ENCODE peak calls at places on chromosome 12, in ten cellular contexts. B is adrenal gland, V is tibial nerve, Y is IMR-90, C is H54, F is GM12878, D is uterus, G is A549, L is suprapubic skin, U is body of pancreas. W is an unnamed sample.
A peak's percentile ranks its signal among the peaks of the same experiment; 100 is the strongest.

GRCh38 chr12:52741378-52742195 is 35.6 kb downstream of the KRT76 start:
- DNase-seq in U (peak; percentile 67), C (peak; percentile 37), G (peak; percentile 66), Y (peak; percentile 46), V (no peak), L (no peak), B (no peak), D (no peak), F (no peak), W (no peak)

GRCh38 chr12:32098112-32098511 is 8.5 kb upstream of the BICD1 start:
- DNase-seq in F (no peak), U (no peak), C (no peak), L (no peak), G (no peak), Y (no peak), D (no peak), B (no peak), V (no peak), W (no peak)

GRCh38 chr12:68529466-68529865 is 81.2 kb upstream of the RAP1B start:
- DNase-seq in L (no peak), F (no peak), B (no peak), Y (no peak), D (no peak), V (no peak), G (no peak), U (no peak), C (no peak), W (no peak)

GRCh38 chr12:53196486-53196885 is 10.6 kb downstream of the ITGB7 start:
- DNase-seq in L (peak; percentile 75), G (no peak), Y (no peak), V (no peak), U (no peak), B (no peak), D (no peak), C (no peak), F (no peak), W (no peak)

GRCh38 chr12:107092669-107093546 is 441 bp downstream of the CRY1 start:
- DNase-seq in L (peak; percentile 85), B (peak; percentile 73), D (peak; percentile 47), Y (no peak), V (peak; percentile 19), C (no peak), F (no peak), G (peak; percentile 43), U (peak; percentile 69), W (peak; percentile 73)

GRCh38 chr12:110661337-110661972 is 27.5 kb downstream of the HVCN1 start:
- DNase-seq in D (no peak), F (peak; percentile 92), Y (no peak), C (no peak), G (no peak), B (peak; percentile 56), U (no peak), V (no peak), L (no peak), W (peak; percentile 88)

GRCh38 chr12:70919161-70919560 is 1.4 kb downstream of the PTPRR start:
- DNase-seq in G (no peak), L (no peak), U (no peak), V (no peak), Y (no peak), D (no peak), F (no peak), C (no peak), B (no peak), W (no peak)

GRCh38 chr12:57515934-57516541 is 4.3 kb downstream of the DDIT3 start:
- DNase-seq in B (no peak), V (no peak), F (no peak), Y (peak; percentile 23), C (no peak), L (no peak), D (no peak), U (no peak), G (no peak), W (peak; percentile 8)

GRCh38 chr12:76055393-76055792 is 23.8 kb upstream of the PHLDA1 start:
- DNase-seq in Y (no peak), C (no peak), D (no peak), U (no peak), L (no peak), V (no peak), B (no peak), F (no peak), G (no peak), W (no peak)

GRCh38 chr12:107318804-107319535 is 225.6 kb upstream of the CRY1 start:
- DNase-seq in C (no peak), D (no peak), L (no peak), U (peak; percentile 14), Y (peak; percentile 51), F (no peak), V (no peak), B (no peak), G (peak; percentile 66), W (no peak)

DNA sequence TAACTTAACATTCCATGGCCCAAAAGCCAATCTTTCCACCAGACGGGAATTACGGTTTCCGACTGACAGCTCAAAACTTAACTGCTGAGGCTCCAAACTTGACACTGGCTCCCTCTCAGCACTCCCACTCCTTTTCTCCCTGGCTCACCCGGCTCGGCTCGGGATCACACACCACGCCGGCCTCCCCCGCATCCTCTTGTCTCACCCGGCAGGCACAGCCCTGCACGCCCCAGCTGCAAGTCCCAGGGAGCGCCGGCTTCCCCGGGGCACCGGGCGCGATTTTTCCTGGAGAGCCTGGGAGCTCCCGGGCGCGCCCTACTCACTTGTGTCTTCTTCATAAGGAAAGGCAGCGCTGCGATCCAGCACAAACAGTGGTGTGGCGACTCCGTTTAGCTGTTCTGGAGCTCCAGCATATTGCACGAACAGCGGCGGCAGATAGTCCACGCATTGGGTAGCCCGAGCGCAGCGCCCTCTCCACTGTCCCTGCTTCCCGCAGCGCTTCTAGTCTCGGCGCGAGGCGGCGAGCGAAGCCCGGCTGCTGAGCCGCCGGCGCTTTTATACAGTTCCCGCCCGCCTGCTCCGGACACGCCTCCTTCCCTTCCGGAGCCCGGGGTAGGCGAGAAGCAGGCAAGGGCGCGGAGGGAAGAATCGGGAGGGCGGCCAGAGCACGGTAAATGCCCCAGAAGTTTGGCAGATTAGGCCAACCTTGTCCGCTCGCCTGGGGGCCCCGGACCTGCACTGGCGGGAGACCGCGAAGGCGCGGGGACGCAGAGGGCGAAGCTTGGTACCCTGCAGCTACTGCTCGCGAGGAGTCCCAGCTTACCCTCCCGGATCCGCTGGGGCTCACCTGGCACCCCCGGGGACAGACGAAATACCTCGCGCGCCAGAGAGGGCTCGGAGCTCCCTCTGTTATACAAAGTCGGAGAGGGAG is at the start of gene KITLG:
- DNase-seq in Y (peak; percentile 87), V (peak; percentile 72), D (peak; percentile 82), B (peak; percentile 87), F (no peak), U (peak; percentile 88), L (peak; percentile 90), G (peak; percentile 84), C (peak; percentile 68), W (peak; percentile 91)
- TF ChIP-seq POLR2A in Y (peak; percentile 98), V (peak; percentile 18), D (peak; percentile 30), B (peak; percentile 32), F (no peak), U (peak; percentile 90), L (no peak), G (peak; percentile 95), C (peak; percentile 98), W (peak; percentile 68)

DNA sequence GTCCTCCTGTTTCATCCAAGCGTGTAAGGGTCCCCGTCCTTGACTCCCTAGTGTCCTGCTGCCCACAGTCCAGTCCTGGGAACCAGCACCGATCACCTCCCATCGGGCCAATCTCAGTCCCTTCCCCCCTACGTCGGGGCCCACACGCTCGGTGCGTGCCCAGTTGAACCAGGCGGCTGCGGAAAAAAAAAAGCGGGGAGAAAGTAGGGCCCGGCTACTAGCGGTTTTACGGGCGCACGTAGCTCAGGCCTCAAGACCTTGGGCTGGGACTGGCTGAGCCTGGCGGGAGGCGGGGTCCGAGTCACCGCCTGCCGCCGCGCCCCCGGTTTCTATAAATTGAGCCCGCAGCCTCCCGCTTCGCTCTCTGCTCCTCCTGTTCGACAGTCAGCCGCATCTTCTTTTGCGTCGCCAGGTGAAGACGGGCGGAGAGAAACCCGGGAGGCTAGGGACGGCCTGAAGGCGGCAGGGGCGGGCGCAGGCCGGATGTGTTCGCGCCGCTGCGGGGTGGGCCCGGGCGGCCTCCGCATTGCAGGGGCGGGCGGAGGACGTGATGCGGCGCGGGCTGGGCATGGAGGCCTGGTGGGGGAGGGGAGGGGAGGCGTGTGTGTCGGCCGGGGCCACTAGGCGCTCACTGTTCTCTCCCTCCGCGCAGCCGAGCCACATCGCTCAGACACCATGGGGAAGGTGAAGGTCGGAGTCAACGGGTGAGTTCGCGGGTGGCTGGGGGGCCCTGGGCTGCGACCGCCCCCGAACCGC is at the start of gene GAPDH:
- DNase-seq in D (peak; percentile 91), Y (peak; percentile 97), C (peak; percentile 75), G (peak; percentile 99), B (peak; percentile 97), F (peak; percentile 80), U (peak; percentile 92), L (peak; percentile 94), V (peak; percentile 82), W (peak; percentile 87)
- TF ChIP-seq POLR2A in D (peak; percentile 35), Y (peak; percentile 100), C (peak; percentile 99), G (peak; percentile 99), B (peak; percentile 98), F (peak; percentile 96), U (peak; percentile 97), L (peak; percentile 89), V (peak; percentile 92), W (peak; percentile 98)

DNA sequence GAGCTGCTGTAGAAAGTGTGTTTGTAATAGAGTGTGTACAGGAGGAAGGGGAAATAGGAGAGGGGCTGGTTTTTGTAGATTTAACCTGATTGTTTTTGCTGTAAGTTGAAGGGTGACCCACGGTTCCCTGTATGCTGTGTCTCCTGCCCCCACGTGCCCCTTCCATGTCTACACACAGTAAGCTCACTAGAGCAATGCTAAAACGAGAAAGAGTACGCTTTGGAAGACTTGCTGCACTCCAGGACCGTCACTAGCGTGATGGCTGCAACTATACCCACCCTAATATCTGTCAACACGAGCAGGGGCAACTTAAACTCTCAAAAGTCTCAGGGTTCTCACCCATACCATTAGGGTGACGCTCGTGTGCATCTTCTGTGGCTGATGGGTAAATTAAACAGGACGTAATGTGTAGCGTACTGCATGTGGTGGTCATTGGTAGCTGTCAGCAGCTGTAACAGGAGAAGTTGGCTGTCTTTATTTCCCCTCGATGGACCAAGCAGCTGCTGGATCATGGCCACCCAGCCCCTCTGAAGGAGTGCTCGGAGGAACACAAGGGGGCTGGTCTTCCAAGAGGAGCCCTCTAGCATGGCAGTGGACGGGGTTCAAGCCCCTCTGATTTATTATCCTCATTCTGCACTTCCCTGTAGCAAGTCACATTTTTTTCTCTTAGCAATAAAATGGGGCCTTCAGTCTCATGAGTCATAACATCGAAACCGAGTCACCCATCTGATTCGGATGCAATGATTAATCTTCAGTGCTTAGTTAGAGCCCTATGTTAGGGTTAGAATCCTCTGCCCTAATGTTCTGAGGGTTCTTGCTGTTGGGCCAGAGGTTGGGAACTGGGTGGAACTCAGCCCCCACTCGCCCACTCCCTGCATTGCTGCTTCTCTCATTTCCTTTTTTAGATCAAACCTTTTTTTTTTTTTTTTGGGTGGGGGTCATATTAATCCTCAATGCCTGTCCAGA is 14.0 kb downstream of the CCND2 start:
- DNase-seq in U (no peak), Y (no peak), L (peak; percentile 49), F (no peak), B (no peak), C (no peak), V (no peak), G (no peak), D (no peak), W (no peak)
- TF ChIP-seq POLR2A in U (no peak), Y (no peak), L (no peak), F (no peak), B (no peak), C (no peak), V (no peak), G (no peak), D (no peak), W (no peak)

GRCh38 chr12:16453319-16453718 is 105.9 kb downstream of the MGST1 start:
- DNase-seq in D (no peak), U (no peak), V (no peak), B (no peak), C (no peak), Y (no peak), G (no peak), F (no peak), L (no peak), W (no peak)
- TF ChIP-seq POLR2A in D (no peak), U (no peak), V (no peak), B (no peak), C (no peak), Y (no peak), G (no peak), F (no peak), L (no peak), W (no peak)